ENCODE peak calls at places on chromosomes 5 and 9, in eight cellular contexts. One of them, this sample, is unnamed.

GRCh38 chr5:14110680-14111079 is 32.5 kb upstream of the TRIO start:
- DNase-seq in fibroblast of mammary gland: peak
- DNase-seq in kidney epithelial cell: no peak
- DNase-seq in foreskin fibroblast: peak
- DNase-seq in fibroblast of villous mesenchyme: peak
- DNase-seq in PC-3: peak
- DNase-seq in CD8-positive, alpha-beta T cell: no peak
- DNase-seq in cardiac fibroblast: peak
- DNase-seq in this sample: peak

GRCh38 chr5:170225326-170226137 is 7.3 kb upstream of the C5orf58 start:
- DNase-seq in PC-3: peak
- DNase-seq in kidney epithelial cell: no peak
- DNase-seq in foreskin fibroblast: peak
- DNase-seq in fibroblast of mammary gland: peak
- DNase-seq in fibroblast of villous mesenchyme: peak
- DNase-seq in CD8-positive, alpha-beta T cell: peak
- DNase-seq in cardiac fibroblast: peak
- DNase-seq in this sample: peak

GRCh38 chr5:35164860-35165542 is 65.3 kb downstream of the PRLR start:
- DNase-seq in PC-3: no peak
- DNase-seq in fibroblast of villous mesenchyme: no peak
- DNase-seq in CD8-positive, alpha-beta T cell: no peak
- DNase-seq in foreskin fibroblast: no peak
- DNase-seq in fibroblast of mammary gland: no peak
- DNase-seq in cardiac fibroblast: no peak
- DNase-seq in kidney epithelial cell: no peak
- DNase-seq in this sample: no peak

GRCh38 chr5:9148242-9148641 is 397.6 kb downstream of the SEMA5A start:
- DNase-seq in PC-3: peak
- DNase-seq in CD8-positive, alpha-beta T cell: no peak
- DNase-seq in foreskin fibroblast: peak
- DNase-seq in cardiac fibroblast: peak
- DNase-seq in fibroblast of mammary gland: peak
- DNase-seq in kidney epithelial cell: no peak
- DNase-seq in fibroblast of villous mesenchyme: peak
- DNase-seq in this sample: no peak

GRCh38 chr5:27598576-27598975 is 560.2 kb upstream of the CDH9 start:
- DNase-seq in fibroblast of mammary gland: peak
- DNase-seq in foreskin fibroblast: no peak
- DNase-seq in fibroblast of villous mesenchyme: no peak
- DNase-seq in CD8-positive, alpha-beta T cell: no peak
- DNase-seq in PC-3: no peak
- DNase-seq in cardiac fibroblast: no peak
- DNase-seq in kidney epithelial cell: peak
- DNase-seq in this sample: peak

GRCh38 chr9:125380406-125380805 is 118.8 kb downstream of the GAPVD1 start:
- DNase-seq in kidney epithelial cell: no peak
- DNase-seq in foreskin fibroblast: no peak
- DNase-seq in fibroblast of mammary gland: no peak
- DNase-seq in PC-3: peak
- DNase-seq in cardiac fibroblast: peak
- DNase-seq in CD8-positive, alpha-beta T cell: no peak
- DNase-seq in fibroblast of villous mesenchyme: no peak
- DNase-seq in this sample: no peak

GRCh38 chr5:143826909-143827514 is 15.1 kb downstream of the HMHB1 start:
- DNase-seq in kidney epithelial cell: peak
- DNase-seq in PC-3: peak
- DNase-seq in CD8-positive, alpha-beta T cell: no peak
- DNase-seq in cardiac fibroblast: no peak
- DNase-seq in fibroblast of mammary gland: no peak
- DNase-seq in foreskin fibroblast: no peak
- DNase-seq in fibroblast of villous mesenchyme: no peak
- DNase-seq in this sample: no peak

GRCh38 chr9:33111621-33112020 is 35.1 kb upstream of the SMU1 start:
- DNase-seq in cardiac fibroblast: no peak
- DNase-seq in PC-3: no peak
- DNase-seq in fibroblast of mammary gland: no peak
- DNase-seq in foreskin fibroblast: no peak
- DNase-seq in kidney epithelial cell: no peak
- DNase-seq in fibroblast of villous mesenchyme: no peak
- DNase-seq in CD8-positive, alpha-beta T cell: no peak
- DNase-seq in this sample: no peak

GRCh38 chr5:155089649-155090048 is 76.1 kb downstream of the KIF4B start:
- DNase-seq in foreskin fibroblast: peak
- DNase-seq in fibroblast of mammary gland: peak
- DNase-seq in fibroblast of villous mesenchyme: no peak
- DNase-seq in cardiac fibroblast: peak
- DNase-seq in PC-3: no peak
- DNase-seq in kidney epithelial cell: no peak
- DNase-seq in CD8-positive, alpha-beta T cell: no peak
- DNase-seq in this sample: no peak

GRCh38 chr5:126358525-126358924 is 64.7 kb upstream of the GRAMD2B start:
- DNase-seq in fibroblast of mammary gland: peak
- DNase-seq in kidney epithelial cell: no peak
- DNase-seq in fibroblast of villous mesenchyme: no peak
- DNase-seq in foreskin fibroblast: no peak
- DNase-seq in cardiac fibroblast: no peak
- DNase-seq in CD8-positive, alpha-beta T cell: no peak
- DNase-seq in PC-3: no peak
- DNase-seq in this sample: peak

GRCh38 chr9:113164536-113165300 is 13.9 kb downstream of the SLC31A2 start:
- DNase-seq in fibroblast of villous mesenchyme: peak
- DNase-seq in kidney epithelial cell: no peak
- DNase-seq in foreskin fibroblast: peak
- DNase-seq in CD8-positive, alpha-beta T cell: no peak
- DNase-seq in fibroblast of mammary gland: peak
- DNase-seq in PC-3: no peak
- DNase-seq in cardiac fibroblast: peak
- DNase-seq in this sample: peak

GRCh38 chr9:88757406-88758010 is 222.5 kb downstream of the NXNL2 start:
- DNase-seq in fibroblast of villous mesenchyme: no peak
- DNase-seq in CD8-positive, alpha-beta T cell: no peak
- DNase-seq in cardiac fibroblast: no peak
- DNase-seq in kidney epithelial cell: no peak
- DNase-seq in fibroblast of mammary gland: no peak
- DNase-seq in foreskin fibroblast: no peak
- DNase-seq in PC-3: no peak
- DNase-seq in this sample: no peak

GRCh38 chr5:64599226-64599625 is 91.1 kb upstream of the SHISAL2B start:
- DNase-seq in fibroblast of mammary gland: no peak
- DNase-seq in cardiac fibroblast: no peak
- DNase-seq in foreskin fibroblast: no peak
- DNase-seq in PC-3: no peak
- DNase-seq in CD8-positive, alpha-beta T cell: no peak
- DNase-seq in kidney epithelial cell: no peak
- DNase-seq in fibroblast of villous mesenchyme: no peak
- DNase-seq in this sample: no peak

GRCh38 chr5:83253731-83254130 is 176.4 kb downstream of the XRCC4 start:
- DNase-seq in CD8-positive, alpha-beta T cell: no peak
- DNase-seq in kidney epithelial cell: no peak
- DNase-seq in fibroblast of villous mesenchyme: no peak
- DNase-seq in fibroblast of mammary gland: peak
- DNase-seq in foreskin fibroblast: peak
- DNase-seq in cardiac fibroblast: no peak
- DNase-seq in PC-3: no peak
- DNase-seq in this sample: peak

GRCh38 chr9:116178481-116179211 is 25.1 kb downstream of the PAPPA start:
- DNase-seq in fibroblast of villous mesenchyme: peak
- DNase-seq in cardiac fibroblast: peak
- DNase-seq in CD8-positive, alpha-beta T cell: no peak
- DNase-seq in PC-3: no peak
- DNase-seq in foreskin fibroblast: peak
- DNase-seq in kidney epithelial cell: no peak
- DNase-seq in fibroblast of mammary gland: peak
- DNase-seq in this sample: no peak

GRCh38 chr9:81424431-81424830 is 264.9 kb downstream of the TLE1 start:
- DNase-seq in kidney epithelial cell: no peak
- DNase-seq in fibroblast of villous mesenchyme: no peak
- DNase-seq in foreskin fibroblast: peak
- DNase-seq in CD8-positive, alpha-beta T cell: no peak
- DNase-seq in cardiac fibroblast: peak
- DNase-seq in fibroblast of mammary gland: peak
- DNase-seq in PC-3: no peak
- DNase-seq in this sample: no peak

GRCh38 chr5:75363111-75363510 is 26.1 kb downstream of the HMGCR start:
- DNase-seq in kidney epithelial cell: no peak
- DNase-seq in CD8-positive, alpha-beta T cell: no peak
- DNase-seq in fibroblast of villous mesenchyme: no peak
- DNase-seq in foreskin fibroblast: peak
- DNase-seq in cardiac fibroblast: no peak
- DNase-seq in PC-3: no peak
- DNase-seq in fibroblast of mammary gland: no peak
- DNase-seq in this sample: no peak

GRCh38 chr9:123772967-123773366 is 157.0 kb downstream of the DENND1A start:
- DNase-seq in CD8-positive, alpha-beta T cell: no peak
- DNase-seq in fibroblast of mammary gland: no peak
- DNase-seq in fibroblast of villous mesenchyme: no peak
- DNase-seq in kidney epithelial cell: no peak
- DNase-seq in cardiac fibroblast: no peak
- DNase-seq in foreskin fibroblast: no peak
- DNase-seq in PC-3: no peak
- DNase-seq in this sample: no peak

GRCh38 chr5:124824637-124825158 is 78.3 kb upstream of the ZNF608 start:
- DNase-seq in cardiac fibroblast: peak
- DNase-seq in fibroblast of mammary gland: peak
- DNase-seq in kidney epithelial cell: peak
- DNase-seq in PC-3: peak
- DNase-seq in CD8-positive, alpha-beta T cell: no peak
- DNase-seq in fibroblast of villous mesenchyme: peak
- DNase-seq in foreskin fibroblast: peak
- DNase-seq in this sample: peak

GRCh38 chr5:83665631-83666030 is 55.0 kb downstream of the HAPLN1 start:
- DNase-seq in foreskin fibroblast: no peak
- DNase-seq in PC-3: peak
- DNase-seq in CD8-positive, alpha-beta T cell: no peak
- DNase-seq in kidney epithelial cell: no peak
- DNase-seq in fibroblast of villous mesenchyme: no peak
- DNase-seq in fibroblast of mammary gland: no peak
- DNase-seq in cardiac fibroblast: no peak
- DNase-seq in this sample: no peak

GRCh38 chr5:108481355-108481931 is 99.5 kb upstream of the FBXL17 start:
- DNase-seq in kidney epithelial cell: no peak
- DNase-seq in foreskin fibroblast: peak
- DNase-seq in CD8-positive, alpha-beta T cell: no peak
- DNase-seq in fibroblast of mammary gland: peak
- DNase-seq in cardiac fibroblast: peak
- DNase-seq in PC-3: peak
- DNase-seq in fibroblast of villous mesenchyme: peak
- DNase-seq in this sample: peak
- TF ChIP-seq CTCF in kidney epithelial cell: peak
- TF ChIP-seq CTCF in foreskin fibroblast: peak
- TF ChIP-seq CTCF in CD8-positive, alpha-beta T cell: no peak
- TF ChIP-seq CTCF in fibroblast of mammary gland: peak
- TF ChIP-seq CTCF in cardiac fibroblast: peak
- TF ChIP-seq CTCF in PC-3: peak
- TF ChIP-seq CTCF in fibroblast of villous mesenchyme: peak
- TF ChIP-seq CTCF in this sample: peak

DNA sequence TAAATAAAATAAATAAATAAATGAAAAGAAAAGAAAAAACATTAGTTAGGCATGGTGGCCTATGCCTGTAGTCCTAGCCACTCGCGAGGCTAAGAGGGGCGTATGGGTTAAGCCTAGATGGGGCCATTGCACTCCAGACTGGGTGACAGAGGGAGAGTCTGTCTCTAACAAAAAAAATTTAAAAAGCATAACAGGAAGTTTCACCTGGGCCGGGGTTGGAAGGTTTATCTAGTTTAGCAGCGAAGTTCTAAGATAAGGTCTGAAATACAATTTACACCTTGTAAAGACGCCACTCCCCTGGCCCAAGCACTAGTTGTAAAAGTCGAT is 18.0 kb downstream of the ZMAT2 start:
- DNase-seq in CD8-positive, alpha-beta T cell: no peak
- DNase-seq in fibroblast of mammary gland: no peak
- DNase-seq in cardiac fibroblast: no peak
- DNase-seq in kidney epithelial cell: no peak
- DNase-seq in fibroblast of villous mesenchyme: no peak
- DNase-seq in foreskin fibroblast: no peak
- DNase-seq in PC-3: no peak
- DNase-seq in this sample: no peak
- H3K4me3 ChIP-seq in CD8-positive, alpha-beta T cell: no peak
- H3K4me3 ChIP-seq in fibroblast of mammary gland: peak
- H3K4me3 ChIP-seq in cardiac fibroblast: peak
- H3K4me3 ChIP-seq in kidney epithelial cell: no peak
- H3K4me3 ChIP-seq in fibroblast of villous mesenchyme: peak
- H3K4me3 ChIP-seq in foreskin fibroblast: peak
- H3K4me3 ChIP-seq in PC-3: peak
- H3K4me3 ChIP-seq in this sample: peak

DNA sequence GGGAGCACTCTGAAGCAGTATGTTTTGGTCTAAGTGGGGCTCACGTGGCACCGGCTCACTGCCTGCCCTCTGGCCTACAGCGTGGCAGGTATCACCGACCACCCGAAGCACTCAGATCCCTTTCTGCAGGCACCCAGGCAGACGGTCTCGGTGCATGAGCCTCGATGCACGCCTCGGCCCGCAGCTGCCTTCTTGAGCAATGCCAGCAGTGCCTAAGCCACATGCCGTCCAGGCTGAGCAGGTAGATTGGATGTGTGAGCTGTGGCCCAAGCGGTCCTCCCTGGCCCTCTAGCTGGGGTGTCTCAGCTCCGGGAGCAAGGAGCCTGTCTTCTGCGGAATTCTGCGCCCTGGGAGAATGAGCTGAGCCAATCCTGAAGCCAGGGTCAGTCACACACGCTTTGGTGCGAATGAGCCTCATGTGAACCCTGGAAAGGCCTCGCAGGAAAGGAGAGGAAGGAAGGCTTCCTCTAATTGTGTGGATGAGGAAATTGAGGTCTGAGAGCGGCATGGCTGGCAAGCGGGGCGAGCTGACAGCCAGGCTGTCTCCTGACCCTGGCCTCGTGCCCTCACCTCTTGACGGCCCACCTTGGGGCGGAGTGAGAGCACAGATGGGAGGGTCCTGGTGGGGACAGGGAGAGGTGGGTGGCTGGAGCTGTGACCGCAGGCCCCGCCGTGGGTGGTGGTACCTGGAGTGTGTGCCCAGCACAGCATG is 14.4 kb downstream of the RXRA start:
- DNase-seq in fibroblast of villous mesenchyme: no peak
- DNase-seq in kidney epithelial cell: no peak
- DNase-seq in CD8-positive, alpha-beta T cell: no peak
- DNase-seq in cardiac fibroblast: no peak
- DNase-seq in foreskin fibroblast: no peak
- DNase-seq in fibroblast of mammary gland: no peak
- DNase-seq in PC-3: no peak
- DNase-seq in this sample: no peak
- TF ChIP-seq CTCF in fibroblast of villous mesenchyme: no peak
- TF ChIP-seq CTCF in kidney epithelial cell: no peak
- TF ChIP-seq CTCF in CD8-positive, alpha-beta T cell: no peak
- TF ChIP-seq CTCF in cardiac fibroblast: no peak
- TF ChIP-seq CTCF in foreskin fibroblast: no peak
- TF ChIP-seq CTCF in fibroblast of mammary gland: no peak
- TF ChIP-seq CTCF in PC-3: no peak
- TF ChIP-seq CTCF in this sample: no peak

DNA sequence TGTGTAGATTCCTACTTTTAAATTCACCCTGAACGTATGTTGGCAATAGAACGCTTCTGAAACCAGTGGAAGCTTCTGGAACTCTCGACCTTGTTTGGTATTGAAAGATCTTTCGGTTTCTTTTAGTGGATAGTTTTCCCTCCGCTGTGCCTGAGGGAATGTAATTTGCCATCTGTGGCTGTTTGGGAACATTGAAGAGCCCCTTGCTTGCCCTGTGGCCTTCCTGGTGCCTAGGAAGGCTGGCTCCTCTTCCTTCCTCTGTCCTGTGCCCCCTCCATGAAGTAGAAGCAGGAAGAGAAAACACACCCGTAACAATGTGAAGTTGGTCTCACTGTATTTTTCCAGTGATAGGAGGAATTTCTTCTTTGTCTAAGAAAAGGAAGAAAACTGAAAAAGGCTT is 274.3 kb downstream of the AOPEP start:
- DNase-seq in cardiac fibroblast: no peak
- DNase-seq in kidney epithelial cell: no peak
- DNase-seq in CD8-positive, alpha-beta T cell: no peak
- DNase-seq in PC-3: no peak
- DNase-seq in foreskin fibroblast: no peak
- DNase-seq in fibroblast of villous mesenchyme: peak
- DNase-seq in fibroblast of mammary gland: no peak
- DNase-seq in this sample: no peak
- H3K4me3 ChIP-seq in cardiac fibroblast: peak
- H3K4me3 ChIP-seq in kidney epithelial cell: no peak
- H3K4me3 ChIP-seq in CD8-positive, alpha-beta T cell: no peak
- H3K4me3 ChIP-seq in PC-3: no peak
- H3K4me3 ChIP-seq in foreskin fibroblast: peak
- H3K4me3 ChIP-seq in fibroblast of villous mesenchyme: peak
- H3K4me3 ChIP-seq in fibroblast of mammary gland: no peak
- H3K4me3 ChIP-seq in this sample: no peak

This sample was measured in astrocyte of the spinal cord.